ENCODE peak calls at places on chromosomes 11 and 22, in five cellular contexts. S is amygdala, J is pancreas, Q is Right ventricle myocardium superior, W is stomach. A is an unnamed sample.

GRCh38 chr11:6200975-6201374 is 2.0 kb downstream of the OR52W1 start:
- DNase-seq in W (peak), S (no peak), Q (peak), J (peak), A (peak)

GRCh38 chr22:41417622-41418390 is 28.8 kb downstream of the TOB2 start:
- DNase-seq in J (peak), Q (peak), W (peak), S (peak), A (peak)

GRCh38 chr22:19723990-19724827 is 870 bp downstream of the GP1BB start:
- DNase-seq in W (no peak), Q (no peak), J (no peak), S (no peak), A (no peak)

GRCh38 chr11:59283825-59284772 is 71.4 kb upstream of the MPEG1 start:
- DNase-seq in J (no peak), Q (no peak), W (peak), S (no peak), A (no peak)

GRCh38 chr11:118912742-118913410 is 12.8 kb downstream of the BCL9L start:
- DNase-seq in J (peak), W (no peak), S (no peak), Q (no peak), A (no peak)

GRCh38 chr22:44211946-44212930 is 31.5 kb downstream of the PARVG start:
- DNase-seq in Q (no peak), S (no peak), J (no peak), W (no peak), A (peak)

GRCh38 chr11:33227578-33228261 is 29.5 kb upstream of the HIPK3 start:
- DNase-seq in J (no peak), Q (no peak), S (no peak), W (no peak), A (no peak)

GRCh38 chr11:57798905-57799559 is 37.4 kb downstream of the CTNND1 start:
- DNase-seq in S (no peak), W (peak), Q (peak), J (peak), A (no peak)

GRCh38 chr22:49826603-49827306 is 918 bp downstream of the BRD1 start:
- DNase-seq in Q (peak), J (no peak), S (no peak), W (peak), A (peak)

GRCh38 chr22:38398609-38399401 is 56.2 kb downstream of the KCNJ4 start:
- DNase-seq in J (peak), Q (peak), S (peak), W (peak), A (peak)

GRCh38 chr11:8501838-8502237 is 92.2 kb downstream of the STK33 start:
- DNase-seq in S (no peak), J (no peak), Q (no peak), W (no peak), A (no peak)

GRCh38 chr11:104926771-104927470 is 28.7 kb upstream of the CASP12 start:
- DNase-seq in Q (no peak), S (no peak), W (no peak), J (no peak), A (no peak)

GRCh38 chr11:108565653-108566052 is 27.9 kb downstream of the EXPH5 start:
- DNase-seq in J (no peak), S (no peak), Q (no peak), W (peak), A (no peak)

GRCh38 chr11:16897460-16898061 is 116.7 kb downstream of the PLEKHA7 start:
- DNase-seq in Q (no peak), S (no peak), J (no peak), W (no peak), A (no peak)

GRCh38 chr11:17077520-17078401 is at the start of gene RPS13:
- DNase-seq in Q (peak), S (peak), J (peak), W (peak), A (peak)

GRCh38 chr11:3920148-3920852 is 64.8 kb downstream of the STIM1 start:
- DNase-seq in W (peak), S (no peak), Q (no peak), J (no peak), A (no peak)

GRCh38 chr11:116459644-116460043 is 313.1 kb downstream of the BUD13 start:
- DNase-seq in J (no peak), W (no peak), Q (no peak), S (no peak), A (no peak)

GRCh38 chr22:21074092-21074715 is 28.5 kb downstream of the LRRC74B start:
- DNase-seq in J (no peak), W (no peak), Q (no peak), S (no peak), A (no peak)

GRCh38 chr11:75240381-75241035 is at the start of gene TPBGL:
- DNase-seq in W (peak), S (no peak), Q (no peak), J (no peak), A (peak)

GRCh38 chr11:26286472-26287066 is 45.4 kb upstream of the ANO3 start:
- DNase-seq in J (no peak), Q (no peak), W (no peak), S (no peak), A (no peak)

GRCh38 chr22:25067851-25068421 is 115.4 kb downstream of the KIAA1671 start:
- DNase-seq in W (no peak), S (peak), J (no peak), Q (peak), A (peak)

GRCh38 chr11:122163420-122163819 is 47.4 kb upstream of the BLID start:
- DNase-seq in W (no peak), Q (no peak), J (no peak), S (no peak), A (no peak)

GRCh38 chr11:9874466-9874865 is 210.6 kb downstream of the SWAP70 start:
- DNase-seq in J (no peak), W (no peak), S (no peak), Q (no peak), A (no peak)

GRCh38 chr11:7098235-7098832 is 9.5 kb downstream of the RBMXL2 start:
- DNase-seq in Q (no peak), J (no peak), W (no peak), S (no peak), A (no peak)

GRCh38 chr11:35622070-35622469 is 3.8 kb downstream of the FJX1 start:
- DNase-seq in W (no peak), J (no peak), S (no peak), Q (no peak), A (no peak)

GRCh38 chr11:85724750-85725465 is 38.9 kb upstream of the CCDC89 start:
- DNase-seq in S (no peak), Q (no peak), J (no peak), W (no peak), A (no peak)

GRCh38 chr11:2991477-2992233 is 474 bp downstream of the NAP1L4 start:
- DNase-seq in S (no peak), W (no peak), J (no peak), Q (no peak), A (peak)

GRCh38 chr11:65026810-65027209 is 429 bp upstream of the SNX15 start:
- DNase-seq in J (no peak), S (no peak), Q (no peak), W (no peak), A (no peak)